ENCODE peak calls at places on chromosome X, in eight cellular contexts. One of them, this sample, is unnamed.

GRCh38 chrX:67725471-67725870 is 181.7 kb downstream of the AR start:
- DNase-seq in amygdala: no peak
- DNase-seq in stimulated activated CD4-positive, alpha-beta T cell treated with anti-CD3 and anti-CD28 coated beads, Interleukin-1b, Interleukin-23, amount 100 ng/mL, for 24 hours: no peak
- DNase-seq in GM23248: peak
- DNase-seq in ELR: peak
- DNase-seq in NCI-H446: no peak
- DNase-seq in caudate nucleus: no peak
- DNase-seq in Kasumi-1: no peak
- DNase-seq in this sample: no peak

GRCh38 chrX:53639257-53639656 is 47.3 kb downstream of the HUWE1 start:
- DNase-seq in NCI-H446: no peak
- DNase-seq in amygdala: no peak
- DNase-seq in GM23248: no peak
- DNase-seq in caudate nucleus: no peak
- DNase-seq in stimulated activated CD4-positive, alpha-beta T cell treated with anti-CD3 and anti-CD28 coated beads, Interleukin-1b, Interleukin-23, amount 100 ng/mL, for 24 hours: no peak
- DNase-seq in ELR: no peak
- DNase-seq in Kasumi-1: no peak
- DNase-seq in this sample: no peak

GRCh38 chrX:17826609-17827496 is 34.2 kb downstream of the RAI2 start:
- DNase-seq in ELR: peak
- DNase-seq in Kasumi-1: no peak
- DNase-seq in NCI-H446: no peak
- DNase-seq in GM23248: peak
- DNase-seq in stimulated activated CD4-positive, alpha-beta T cell treated with anti-CD3 and anti-CD28 coated beads, Interleukin-1b, Interleukin-23, amount 100 ng/mL, for 24 hours: no peak
- DNase-seq in caudate nucleus: no peak
- DNase-seq in amygdala: no peak
- DNase-seq in this sample: no peak

GRCh38 chrX:95675794-95676193 is 1008.8 kb upstream of the DIAPH2 start:
- DNase-seq in stimulated activated CD4-positive, alpha-beta T cell treated with anti-CD3 and anti-CD28 coated beads, Interleukin-1b, Interleukin-23, amount 100 ng/mL, for 24 hours: no peak
- DNase-seq in amygdala: no peak
- DNase-seq in ELR: no peak
- DNase-seq in Kasumi-1: no peak
- DNase-seq in NCI-H446: peak
- DNase-seq in caudate nucleus: no peak
- DNase-seq in GM23248: no peak
- DNase-seq in this sample: no peak

GRCh38 chrX:72351606-72352338 is 46.1 kb upstream of the CITED1 start:
- DNase-seq in caudate nucleus: no peak
- DNase-seq in Kasumi-1: no peak
- DNase-seq in NCI-H446: no peak
- DNase-seq in GM23248: peak
- DNase-seq in amygdala: no peak
- DNase-seq in stimulated activated CD4-positive, alpha-beta T cell treated with anti-CD3 and anti-CD28 coated beads, Interleukin-1b, Interleukin-23, amount 100 ng/mL, for 24 hours: no peak
- DNase-seq in ELR: no peak
- DNase-seq in this sample: no peak

GRCh38 chrX:133965321-133965720 is 20.1 kb downstream of the GPC3 start:
- DNase-seq in GM23248: no peak
- DNase-seq in ELR: no peak
- DNase-seq in Kasumi-1: no peak
- DNase-seq in caudate nucleus: no peak
- DNase-seq in stimulated activated CD4-positive, alpha-beta T cell treated with anti-CD3 and anti-CD28 coated beads, Interleukin-1b, Interleukin-23, amount 100 ng/mL, for 24 hours: no peak
- DNase-seq in amygdala: no peak
- DNase-seq in NCI-H446: no peak
- DNase-seq in this sample: no peak

GRCh38 chrX:47448165-47448806 is 34.7 kb downstream of the ZNF41 start:
- DNase-seq in stimulated activated CD4-positive, alpha-beta T cell treated with anti-CD3 and anti-CD28 coated beads, Interleukin-1b, Interleukin-23, amount 100 ng/mL, for 24 hours: no peak
- DNase-seq in ELR: no peak
- DNase-seq in Kasumi-1: no peak
- DNase-seq in GM23248: no peak
- DNase-seq in amygdala: no peak
- DNase-seq in caudate nucleus: no peak
- DNase-seq in NCI-H446: no peak
- DNase-seq in this sample: no peak

GRCh38 chrX:132226169-132226568 is 6.9 kb upstream of the RAP2C start:
- DNase-seq in stimulated activated CD4-positive, alpha-beta T cell treated with anti-CD3 and anti-CD28 coated beads, Interleukin-1b, Interleukin-23, amount 100 ng/mL, for 24 hours: no peak
- DNase-seq in NCI-H446: no peak
- DNase-seq in ELR: peak
- DNase-seq in Kasumi-1: peak
- DNase-seq in amygdala: no peak
- DNase-seq in GM23248: peak
- DNase-seq in caudate nucleus: no peak
- DNase-seq in this sample: peak

GRCh38 chrX:2690856-2691542 is at the start of gene CD99:
- DNase-seq in NCI-H446: no peak
- DNase-seq in Kasumi-1: no peak
- DNase-seq in caudate nucleus: no peak
- DNase-seq in stimulated activated CD4-positive, alpha-beta T cell treated with anti-CD3 and anti-CD28 coated beads, Interleukin-1b, Interleukin-23, amount 100 ng/mL, for 24 hours: peak
- DNase-seq in GM23248: peak
- DNase-seq in amygdala: no peak
- DNase-seq in ELR: peak
- DNase-seq in this sample: no peak

GRCh38 chrX:10008483-10009056 is 41.4 kb downstream of the CLDN34 start:
- DNase-seq in stimulated activated CD4-positive, alpha-beta T cell treated with anti-CD3 and anti-CD28 coated beads, Interleukin-1b, Interleukin-23, amount 100 ng/mL, for 24 hours: no peak
- DNase-seq in ELR: peak
- DNase-seq in NCI-H446: no peak
- DNase-seq in GM23248: peak
- DNase-seq in caudate nucleus: no peak
- DNase-seq in Kasumi-1: no peak
- DNase-seq in amygdala: no peak
- DNase-seq in this sample: no peak

GRCh38 chrX:153981771-153982533 is 9.4 kb downstream of the TMEM187 start:
- DNase-seq in GM23248: no peak
- DNase-seq in Kasumi-1: peak
- DNase-seq in amygdala: no peak
- DNase-seq in ELR: no peak
- DNase-seq in stimulated activated CD4-positive, alpha-beta T cell treated with anti-CD3 and anti-CD28 coated beads, Interleukin-1b, Interleukin-23, amount 100 ng/mL, for 24 hours: peak
- DNase-seq in NCI-H446: no peak
- DNase-seq in caudate nucleus: no peak
- DNase-seq in this sample: peak

GRCh38 chrX:12548746-12549145 is 242.5 kb upstream of the PRPS2 start:
- DNase-seq in GM23248: peak
- DNase-seq in stimulated activated CD4-positive, alpha-beta T cell treated with anti-CD3 and anti-CD28 coated beads, Interleukin-1b, Interleukin-23, amount 100 ng/mL, for 24 hours: no peak
- DNase-seq in Kasumi-1: no peak
- DNase-seq in NCI-H446: no peak
- DNase-seq in ELR: peak
- DNase-seq in amygdala: no peak
- DNase-seq in caudate nucleus: no peak
- DNase-seq in this sample: no peak

GRCh38 chrX:24575496-24575895 is 71.7 kb downstream of the PCYT1B start:
- DNase-seq in amygdala: no peak
- DNase-seq in NCI-H446: no peak
- DNase-seq in Kasumi-1: no peak
- DNase-seq in GM23248: no peak
- DNase-seq in caudate nucleus: no peak
- DNase-seq in stimulated activated CD4-positive, alpha-beta T cell treated with anti-CD3 and anti-CD28 coated beads, Interleukin-1b, Interleukin-23, amount 100 ng/mL, for 24 hours: no peak
- DNase-seq in ELR: no peak
- DNase-seq in this sample: no peak

GRCh38 chrX:131068945-131069719 is 11.0 kb downstream of the ARHGAP36 start:
- DNase-seq in caudate nucleus: no peak
- DNase-seq in stimulated activated CD4-positive, alpha-beta T cell treated with anti-CD3 and anti-CD28 coated beads, Interleukin-1b, Interleukin-23, amount 100 ng/mL, for 24 hours: no peak
- DNase-seq in GM23248: peak
- DNase-seq in amygdala: peak
- DNase-seq in ELR: peak
- DNase-seq in Kasumi-1: peak
- DNase-seq in NCI-H446: peak
- DNase-seq in this sample: no peak

GRCh38 chrX:153775293-153775595 is 5.6 kb upstream of the SRPK3 start:
- DNase-seq in Kasumi-1: no peak
- DNase-seq in GM23248: no peak
- DNase-seq in stimulated activated CD4-positive, alpha-beta T cell treated with anti-CD3 and anti-CD28 coated beads, Interleukin-1b, Interleukin-23, amount 100 ng/mL, for 24 hours: no peak
- DNase-seq in caudate nucleus: no peak
- DNase-seq in NCI-H446: no peak
- DNase-seq in amygdala: no peak
- DNase-seq in ELR: no peak
- DNase-seq in this sample: no peak

GRCh38 chrX:67558267-67558666 is 14.4 kb downstream of the AR start:
- DNase-seq in caudate nucleus: no peak
- DNase-seq in Kasumi-1: peak
- DNase-seq in ELR: no peak
- DNase-seq in GM23248: no peak
- DNase-seq in amygdala: no peak
- DNase-seq in NCI-H446: no peak
- DNase-seq in stimulated activated CD4-positive, alpha-beta T cell treated with anti-CD3 and anti-CD28 coated beads, Interleukin-1b, Interleukin-23, amount 100 ng/mL, for 24 hours: no peak
- DNase-seq in this sample: no peak

GRCh38 chrX:113868169-113868568 is 715.7 kb upstream of the HTR2C start:
- DNase-seq in ELR: no peak
- DNase-seq in GM23248: no peak
- DNase-seq in amygdala: no peak
- DNase-seq in stimulated activated CD4-positive, alpha-beta T cell treated with anti-CD3 and anti-CD28 coated beads, Interleukin-1b, Interleukin-23, amount 100 ng/mL, for 24 hours: no peak
- DNase-seq in NCI-H446: no peak
- DNase-seq in caudate nucleus: no peak
- DNase-seq in Kasumi-1: peak
- DNase-seq in this sample: no peak

GRCh38 chrX:53681661-53682060 is 4.9 kb downstream of the HUWE1 start:
- DNase-seq in Kasumi-1: no peak
- DNase-seq in NCI-H446: no peak
- DNase-seq in GM23248: peak
- DNase-seq in amygdala: no peak
- DNase-seq in caudate nucleus: no peak
- DNase-seq in stimulated activated CD4-positive, alpha-beta T cell treated with anti-CD3 and anti-CD28 coated beads, Interleukin-1b, Interleukin-23, amount 100 ng/mL, for 24 hours: no peak
- DNase-seq in ELR: peak
- DNase-seq in this sample: no peak

GRCh38 chrX:87397103-87397886 is 120.3 kb upstream of the KLHL4 start:
- DNase-seq in caudate nucleus: no peak
- DNase-seq in GM23248: no peak
- DNase-seq in stimulated activated CD4-positive, alpha-beta T cell treated with anti-CD3 and anti-CD28 coated beads, Interleukin-1b, Interleukin-23, amount 100 ng/mL, for 24 hours: no peak
- DNase-seq in amygdala: no peak
- DNase-seq in Kasumi-1: no peak
- DNase-seq in NCI-H446: no peak
- DNase-seq in ELR: no peak
- DNase-seq in this sample: no peak

GRCh38 chrX:47215291-47215900 is 3.1 kb upstream of the CDK16 start:
- DNase-seq in GM23248: no peak
- DNase-seq in ELR: no peak
- DNase-seq in amygdala: no peak
- DNase-seq in Kasumi-1: no peak
- DNase-seq in stimulated activated CD4-positive, alpha-beta T cell treated with anti-CD3 and anti-CD28 coated beads, Interleukin-1b, Interleukin-23, amount 100 ng/mL, for 24 hours: no peak
- DNase-seq in caudate nucleus: no peak
- DNase-seq in NCI-H446: no peak
- DNase-seq in this sample: no peak

GRCh38 chrX:22481436-22481835 is 208.7 kb downstream of the CBLL2 start:
- DNase-seq in stimulated activated CD4-positive, alpha-beta T cell treated with anti-CD3 and anti-CD28 coated beads, Interleukin-1b, Interleukin-23, amount 100 ng/mL, for 24 hours: no peak
- DNase-seq in amygdala: no peak
- DNase-seq in GM23248: no peak
- DNase-seq in ELR: no peak
- DNase-seq in Kasumi-1: no peak
- DNase-seq in NCI-H446: no peak
- DNase-seq in caudate nucleus: no peak
- DNase-seq in this sample: no peak

GRCh38 chrX:135429429-135429828 is 7.7 kb downstream of the SMIM10L2A start:
- DNase-seq in ELR: no peak
- DNase-seq in amygdala: no peak
- DNase-seq in stimulated activated CD4-positive, alpha-beta T cell treated with anti-CD3 and anti-CD28 coated beads, Interleukin-1b, Interleukin-23, amount 100 ng/mL, for 24 hours: no peak
- DNase-seq in NCI-H446: no peak
- DNase-seq in GM23248: no peak
- DNase-seq in caudate nucleus: no peak
- DNase-seq in Kasumi-1: no peak
- DNase-seq in this sample: no peak

GRCh38 chrX:153226344-153227190 is 47.5 kb downstream of the MAGEA1 start:
- DNase-seq in Kasumi-1: no peak
- DNase-seq in stimulated activated CD4-positive, alpha-beta T cell treated with anti-CD3 and anti-CD28 coated beads, Interleukin-1b, Interleukin-23, amount 100 ng/mL, for 24 hours: no peak
- DNase-seq in amygdala: no peak
- DNase-seq in caudate nucleus: no peak
- DNase-seq in NCI-H446: no peak
- DNase-seq in GM23248: peak
- DNase-seq in ELR: peak
- DNase-seq in this sample: no peak

GRCh38 chrX:146658379-146658778 is 151.2 kb upstream of the CXorf51B start:
- DNase-seq in caudate nucleus: no peak
- DNase-seq in ELR: no peak
- DNase-seq in GM23248: no peak
- DNase-seq in NCI-H446: no peak
- DNase-seq in stimulated activated CD4-positive, alpha-beta T cell treated with anti-CD3 and anti-CD28 coated beads, Interleukin-1b, Interleukin-23, amount 100 ng/mL, for 24 hours: no peak
- DNase-seq in amygdala: no peak
- DNase-seq in Kasumi-1: no peak
- DNase-seq in this sample: no peak

GRCh38 chrX:95076449-95076848 is 1402.4 kb downstream of the FAM133A start:
- DNase-seq in NCI-H446: peak
- DNase-seq in stimulated activated CD4-positive, alpha-beta T cell treated with anti-CD3 and anti-CD28 coated beads, Interleukin-1b, Interleukin-23, amount 100 ng/mL, for 24 hours: no peak
- DNase-seq in amygdala: no peak
- DNase-seq in GM23248: peak
- DNase-seq in Kasumi-1: no peak
- DNase-seq in ELR: peak
- DNase-seq in caudate nucleus: no peak
- DNase-seq in this sample: peak